ENCODE peak calls at places on chromosomes 1 and 21, in five cellular contexts. L is GM20000; P is adrenal gland; C is hepatic stellate cell; E is stimulated activated CD8-positive, alpha-beta memory T cell treated with anti-CD3 and anti-CD28 coated beads, Interleukin-4, amount 100 ng/mL, for 1 hour. Q is an unnamed sample.

GRCh38 chr1:104671684-104672353 is 922.1 kb downstream of the AMY1C start:
- DNase-seq in L (no peak), P (no peak), C (no peak), E (no peak), Q (no peak)

GRCh38 chr1:212110617-212111016 is 75.1 kb downstream of the DTL start:
- DNase-seq in L (no peak), P (no peak), C (no peak), E (no peak), Q (no peak)

GRCh38 chr1:230572121-230573083 is 69.9 kb upstream of the COG2 start:
- DNase-seq in L (no peak), P (no peak), C (no peak), E (no peak), Q (no peak)

GRCh38 chr1:217315346-217315745 is 315.5 kb downstream of the GPATCH2 start:
- DNase-seq in L (no peak), P (no peak), C (no peak), E (no peak), Q (no peak)

GRCh38 chr21:44986471-44987291 is 46.9 kb downstream of the SLX9 start:
- DNase-seq in L (no peak), P (peak; percentile 7), C (no peak), E (no peak), Q (peak; percentile 29)

GRCh38 chr1:100075773-100076172 is 57.0 kb downstream of the SASS6 start:
- DNase-seq in L (peak; percentile 38), P (no peak), C (no peak), E (no peak), Q (no peak)

GRCh38 chr1:182259229-182259872 is 132.2 kb downstream of the GLUL start:
- DNase-seq in L (no peak), P (peak; percentile 47), C (no peak), E (peak; percentile 25), Q (peak; percentile 38)

GRCh38 chr1:9233241-9233941 is 1.2 kb upstream of the H6PD start:
- DNase-seq in L (no peak), P (peak; percentile 97), C (no peak), E (no peak), Q (peak; percentile 75)

GRCh38 chr1:39711359-39712340 is 20.4 kb upstream of the HPCAL4 start:
- DNase-seq in L (no peak), P (no peak), C (no peak), E (no peak), Q (no peak)

GRCh38 chr1:50978852-50979781 is 9.1 kb downstream of the CDKN2C start:
- DNase-seq in L (peak; percentile 36), P (peak; percentile 20), C (no peak), E (no peak), Q (peak; percentile 23)

GRCh38 chr1:243343970-243344749 is 88.3 kb downstream of the SDCCAG8 start:
- DNase-seq in L (peak; percentile 37), P (no peak), C (peak; percentile 21), E (no peak), Q (no peak)

GRCh38 chr1:27405074-27405473 is 12.7 kb downstream of the GPR3 start:
- DNase-seq in L (no peak), P (no peak), C (peak; percentile 71), E (no peak), Q (no peak)

GRCh38 chr1:151009206-151009587 is 948 bp downstream of the PRUNE1 start:
- DNase-seq in L (no peak), P (no peak), C (no peak), E (no peak), Q (no peak)

GRCh38 chr1:15610167-15610566 is 7.1 kb upstream of the DDI2 start:
- DNase-seq in L (no peak), P (no peak), C (no peak), E (no peak), Q (no peak)